ENCODE peak calls at places on chromosomes 5 and 9, in four cellular contexts. E is GM12878, Q is HepG2, R is K562. N is an unnamed sample.

GRCh38 chr9:76218868-76219462 is 175.3 kb downstream of the RFK start:
- DNase-seq in Q (no peak), R (no peak), E (no peak), N (no peak)

GRCh38 chr9:134683714-134684374 is 42.2 kb downstream of the COL5A1 start:
- DNase-seq in R (no peak), E (no peak), Q (no peak), N (no peak)

GRCh38 chr5:84239509-84239908 is 145.2 kb downstream of the EDIL3 start:
- DNase-seq in R (no peak), E (no peak), Q (no peak), N (no peak)

GRCh38 chr5:144356489-144356888 is 185.8 kb downstream of the KCTD16 start:
- DNase-seq in Q (no peak), R (no peak), E (no peak), N (no peak)

GRCh38 chr5:12691330-12691729 is 787.1 kb upstream of the CTNND2 start:
- DNase-seq in E (no peak), Q (no peak), R (no peak), N (no peak)

GRCh38 chr9:94801685-94802084 is 75.2 kb downstream of the AOPEP start:
- DNase-seq in R (no peak), E (no peak), Q (no peak), N (no peak)

GRCh38 chr5:116320486-116320885 is 235.7 kb downstream of the COMMD10 start:
- DNase-seq in E (no peak), Q (no peak), R (no peak), N (no peak)

GRCh38 chr5:159732220-159732619 is 184.1 kb upstream of the ADRA1B start:
- DNase-seq in E (no peak), R (no peak), Q (no peak), N (no peak)

GRCh38 chr9:114909657-114910056 is 20.7 kb downstream of the TNFSF8 start:
- DNase-seq in E (no peak), Q (no peak), R (no peak), N (no peak)

GRCh38 chr9:114905160-114905940 is 25.0 kb downstream of the TNFSF8 start:
- DNase-seq in R (no peak), Q (no peak), E (no peak), N (no peak)

GRCh38 chr9:114908104-114908621 is 22.2 kb downstream of the TNFSF8 start:
- DNase-seq in R (no peak), E (no peak), Q (peak; percentile 83), N (no peak)

GRCh38 chr9:114908796-114909448 is 21.5 kb downstream of the TNFSF8 start:
- DNase-seq in Q (no peak), R (no peak), E (no peak), N (no peak)

DNA sequence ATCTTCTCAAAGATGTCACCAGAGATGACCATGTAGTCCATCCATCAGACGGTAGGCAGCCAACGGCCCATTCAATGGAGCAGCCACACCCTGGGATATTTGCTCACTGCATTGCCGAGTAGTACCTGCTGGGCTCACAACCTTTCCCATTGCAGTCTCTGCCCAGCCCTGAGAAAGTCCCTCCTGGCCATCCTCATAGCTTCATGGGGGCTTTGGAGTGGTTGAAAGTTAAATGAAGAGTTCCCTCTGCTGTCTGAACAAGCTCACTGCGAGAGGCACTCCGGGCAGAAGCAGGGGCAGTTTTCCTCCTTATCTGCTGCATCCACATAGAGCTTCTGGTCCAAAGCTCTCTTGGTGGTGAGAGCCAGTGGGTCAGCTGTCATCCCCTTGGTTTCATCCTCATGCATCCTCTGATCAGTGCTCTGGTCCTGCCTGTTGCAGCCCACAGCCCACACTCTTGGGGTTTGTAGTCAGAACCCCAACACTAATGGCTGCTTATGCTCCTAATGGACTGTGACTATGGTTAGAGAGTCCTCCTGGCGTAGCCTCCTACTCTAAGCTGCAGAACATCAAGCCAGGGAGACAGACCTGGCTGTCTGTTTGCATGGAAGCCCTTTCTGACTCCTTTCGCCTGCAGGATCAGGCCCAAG is 23.3 kb downstream of the TNFSF8 start:
- DNase-seq in E (no peak), Q (peak; percentile 55), R (no peak), N (peak; percentile 45)
- TF ChIP-seq ZBTB33 in E (no peak), Q (no peak), R (no peak), N (no peak)

GRCh38 chr9:82987790-82988189 is 75.2 kb downstream of the RASEF start:
- DNase-seq in E (no peak), Q (no peak), R (no peak), N (no peak)

GRCh38 chr9:82987370-82987769 is 75.6 kb downstream of the RASEF start:
- DNase-seq in Q (no peak), R (no peak), E (no peak), N (no peak)

DNA sequence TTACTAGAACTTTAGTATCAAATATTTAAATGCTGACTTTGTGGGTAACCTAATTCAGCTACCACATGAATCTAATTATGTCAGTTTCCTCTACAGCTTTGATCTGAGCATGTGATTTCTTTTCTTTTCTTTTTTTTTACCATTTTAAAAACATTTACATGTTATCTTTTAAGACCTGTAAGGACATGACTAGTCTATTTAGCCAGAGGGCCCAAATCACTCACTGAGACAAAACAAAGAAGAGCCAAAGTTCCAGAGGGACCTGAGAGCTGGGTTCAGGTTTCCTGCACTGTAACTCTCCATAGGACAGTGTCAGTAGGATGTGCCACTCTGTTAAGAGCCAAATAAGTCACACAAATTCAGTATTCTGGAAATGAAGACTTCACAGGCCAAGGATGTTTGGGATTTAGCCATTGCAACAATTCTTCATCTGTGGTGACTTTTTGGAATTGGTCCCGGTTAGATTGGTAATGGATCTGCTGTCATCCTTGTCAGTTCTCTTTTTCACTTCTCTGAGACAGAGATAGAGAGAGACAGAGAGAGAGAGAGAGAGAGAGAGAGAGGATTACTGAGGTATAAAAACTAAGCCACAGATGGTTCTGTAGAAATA is 80.6 kb downstream of the RASEF start:
- DNase-seq in Q (no peak), E (no peak), R (no peak), N (no peak)
- TF ChIP-seq SMC3 in Q (no peak), E (no peak), R (no peak), N (no peak)

GRCh38 chr9:85746309-85746708 is 4.6 kb upstream of the AGTPBP1 start:
- DNase-seq in R (no peak), E (no peak), Q (no peak), N (no peak)

GRCh38 chr9:85744481-85744880 is 2.7 kb upstream of the AGTPBP1 start:
- DNase-seq in E (no peak), Q (no peak), R (no peak), N (no peak)

GRCh38 chr9:85743290-85744128 is 1.8 kb upstream of the AGTPBP1 start:
- DNase-seq in R (peak; percentile 13), Q (peak; percentile 27), E (no peak), N (no peak)

GRCh38 chr9:85742630-85742928 is 825 bp upstream of the AGTPBP1 start:
- DNase-seq in Q (no peak), E (no peak), R (no peak), N (no peak)

GRCh38 chr9:85745203-85745602 is 3.4 kb upstream of the AGTPBP1 start:
- DNase-seq in R (no peak), E (no peak), Q (no peak), N (no peak)
- TF ChIP-seq ZBTB33 in R (no peak), E (no peak), Q (no peak), N (no peak)

GRCh38 chr5:133467712-133468463 is 144.5 kb downstream of the FSTL4 start:
- DNase-seq in R (no peak), Q (no peak), E (no peak), N (no peak)
- TF ChIP-seq SMC3 in R (no peak), Q (no peak), E (no peak), N (no peak)

N was measured in SK-N-SH.